ENCODE peak calls at places on chromosomes 11 and 22, in ten cellular contexts. One of them, this sample, is unnamed.

GRCh38 chr11:102760355-102761035 is 19.9 kb downstream of the MMP10 start:
- DNase-seq in fibroblast of pulmonary artery: peak; percentile 93
- DNase-seq in heart left ventricle: no peak
- DNase-seq in fibroblast of mammary gland: peak; percentile 97
- DNase-seq in uterus: no peak
- DNase-seq in PC-9: no peak
- DNase-seq in GM20000: no peak
- DNase-seq in GM12865: no peak
- DNase-seq in OCI-LY7: no peak
- DNase-seq in AG04450: peak; percentile 88
- DNase-seq in this sample: no peak

GRCh38 chr11:98734686-98735085 is 286.1 kb upstream of the CNTN5 start:
- DNase-seq in fibroblast of pulmonary artery: no peak
- DNase-seq in heart left ventricle: no peak
- DNase-seq in fibroblast of mammary gland: no peak
- DNase-seq in uterus: no peak
- DNase-seq in PC-9: no peak
- DNase-seq in GM20000: no peak
- DNase-seq in GM12865: no peak
- DNase-seq in OCI-LY7: no peak
- DNase-seq in AG04450: no peak
- DNase-seq in this sample: no peak

GRCh38 chr22:31269892-31270574 is 22.3 kb downstream of the PIK3IP1 start:
- DNase-seq in fibroblast of pulmonary artery: no peak
- DNase-seq in heart left ventricle: no peak
- DNase-seq in fibroblast of mammary gland: no peak
- DNase-seq in uterus: no peak
- DNase-seq in PC-9: no peak
- DNase-seq in GM20000: no peak
- DNase-seq in GM12865: no peak
- DNase-seq in OCI-LY7: no peak
- DNase-seq in AG04450: no peak
- DNase-seq in this sample: no peak

GRCh38 chr11:125091247-125091876 is 20.1 kb downstream of the TMEM218 start:
- DNase-seq in fibroblast of pulmonary artery: peak; percentile 85
- DNase-seq in heart left ventricle: peak; percentile 54
- DNase-seq in fibroblast of mammary gland: peak; percentile 67
- DNase-seq in uterus: no peak
- DNase-seq in PC-9: peak; percentile 36
- DNase-seq in GM20000: peak; percentile 56
- DNase-seq in GM12865: peak; percentile 42
- DNase-seq in OCI-LY7: peak; percentile 62
- DNase-seq in AG04450: peak; percentile 58
- DNase-seq in this sample: peak; percentile 19

GRCh38 chr11:71201231-71201630 is 51.1 kb downstream of the SHANK2 start:
- DNase-seq in fibroblast of pulmonary artery: no peak
- DNase-seq in heart left ventricle: no peak
- DNase-seq in fibroblast of mammary gland: no peak
- DNase-seq in uterus: no peak
- DNase-seq in PC-9: no peak
- DNase-seq in GM20000: no peak
- DNase-seq in GM12865: no peak
- DNase-seq in OCI-LY7: no peak
- DNase-seq in AG04450: no peak
- DNase-seq in this sample: no peak

GRCh38 chr22:36055376-36056310 is 27.0 kb upstream of the RBFOX2 start:
- DNase-seq in fibroblast of pulmonary artery: no peak
- DNase-seq in heart left ventricle: peak; percentile 40
- DNase-seq in fibroblast of mammary gland: peak; percentile 54
- DNase-seq in uterus: no peak
- DNase-seq in PC-9: no peak
- DNase-seq in GM20000: no peak
- DNase-seq in GM12865: no peak
- DNase-seq in OCI-LY7: no peak
- DNase-seq in AG04450: no peak
- DNase-seq in this sample: no peak

GRCh38 chr11:118009821-118010737 is 23.9 kb downstream of the IL10RA start:
- DNase-seq in fibroblast of pulmonary artery: no peak
- DNase-seq in heart left ventricle: no peak
- DNase-seq in fibroblast of mammary gland: no peak
- DNase-seq in uterus: no peak
- DNase-seq in PC-9: no peak
- DNase-seq in GM20000: no peak
- DNase-seq in GM12865: no peak
- DNase-seq in OCI-LY7: peak; percentile 77
- DNase-seq in AG04450: no peak
- DNase-seq in this sample: no peak

GRCh38 chr11:34468209-34468841 is 29.6 kb downstream of the CAT start:
- DNase-seq in fibroblast of pulmonary artery: peak; percentile 23
- DNase-seq in heart left ventricle: no peak
- DNase-seq in fibroblast of mammary gland: peak; percentile 46
- DNase-seq in uterus: no peak
- DNase-seq in PC-9: peak; percentile 55
- DNase-seq in GM20000: peak; percentile 40
- DNase-seq in GM12865: peak; percentile 68
- DNase-seq in OCI-LY7: peak; percentile 23
- DNase-seq in AG04450: no peak
- DNase-seq in this sample: peak; percentile 76

GRCh38 chr11:102306817-102307814 is 10.2 kb upstream of the BIRC3 start:
- DNase-seq in fibroblast of pulmonary artery: no peak
- DNase-seq in heart left ventricle: no peak
- DNase-seq in fibroblast of mammary gland: no peak
- DNase-seq in uterus: no peak
- DNase-seq in PC-9: no peak
- DNase-seq in GM20000: no peak
- DNase-seq in GM12865: no peak
- DNase-seq in OCI-LY7: peak; percentile 72
- DNase-seq in AG04450: no peak
- DNase-seq in this sample: peak; percentile 53

GRCh38 chr11:124075841-124076571 is 34.9 kb upstream of the OR10G7 start:
- DNase-seq in fibroblast of pulmonary artery: no peak
- DNase-seq in heart left ventricle: no peak
- DNase-seq in fibroblast of mammary gland: no peak
- DNase-seq in uterus: no peak
- DNase-seq in PC-9: no peak
- DNase-seq in GM20000: peak; percentile 27
- DNase-seq in GM12865: peak; percentile 52
- DNase-seq in OCI-LY7: no peak
- DNase-seq in AG04450: no peak
- DNase-seq in this sample: peak; percentile 32

GRCh38 chr22:27656970-27657369 is 144.6 kb downstream of the MN1 start:
- DNase-seq in fibroblast of pulmonary artery: no peak
- DNase-seq in heart left ventricle: no peak
- DNase-seq in fibroblast of mammary gland: no peak
- DNase-seq in uterus: no peak
- DNase-seq in PC-9: no peak
- DNase-seq in GM20000: no peak
- DNase-seq in GM12865: no peak
- DNase-seq in OCI-LY7: no peak
- DNase-seq in AG04450: no peak
- DNase-seq in this sample: no peak

GRCh38 chr11:68140496-68141246 is 19.5 kb upstream of the CHKA start:
- DNase-seq in fibroblast of pulmonary artery: no peak
- DNase-seq in heart left ventricle: no peak
- DNase-seq in fibroblast of mammary gland: no peak
- DNase-seq in uterus: no peak
- DNase-seq in PC-9: no peak
- DNase-seq in GM20000: no peak
- DNase-seq in GM12865: no peak
- DNase-seq in OCI-LY7: no peak
- DNase-seq in AG04450: no peak
- DNase-seq in this sample: no peak

GRCh38 chr11:96091476-96091875 is 167.6 kb upstream of the MTMR2 start:
- DNase-seq in fibroblast of pulmonary artery: no peak
- DNase-seq in heart left ventricle: no peak
- DNase-seq in fibroblast of mammary gland: no peak
- DNase-seq in uterus: no peak
- DNase-seq in PC-9: no peak
- DNase-seq in GM20000: no peak
- DNase-seq in GM12865: peak; percentile 52
- DNase-seq in OCI-LY7: peak; percentile 64
- DNase-seq in AG04450: no peak
- DNase-seq in this sample: peak; percentile 33

GRCh38 chr11:15276616-15277015 is 161.9 kb downstream of the INSC start:
- DNase-seq in fibroblast of pulmonary artery: peak; percentile 13
- DNase-seq in heart left ventricle: no peak
- DNase-seq in fibroblast of mammary gland: peak; percentile 7
- DNase-seq in uterus: no peak
- DNase-seq in PC-9: no peak
- DNase-seq in GM20000: peak; percentile 5
- DNase-seq in GM12865: peak; percentile 7
- DNase-seq in OCI-LY7: no peak
- DNase-seq in AG04450: no peak
- DNase-seq in this sample: no peak

GRCh38 chr11:129766858-129767604 is 48.6 kb upstream of the TMEM45B start:
- DNase-seq in fibroblast of pulmonary artery: peak; percentile 48
- DNase-seq in heart left ventricle: no peak
- DNase-seq in fibroblast of mammary gland: peak; percentile 21
- DNase-seq in uterus: no peak
- DNase-seq in PC-9: peak; percentile 31
- DNase-seq in GM20000: no peak
- DNase-seq in GM12865: peak; percentile 27
- DNase-seq in OCI-LY7: peak; percentile 52
- DNase-seq in AG04450: no peak
- DNase-seq in this sample: peak; percentile 33

GRCh38 chr22:22709719-22710445 is 65.5 kb downstream of the GGTLC2 start:
- DNase-seq in fibroblast of pulmonary artery: no peak
- DNase-seq in heart left ventricle: no peak
- DNase-seq in fibroblast of mammary gland: peak; percentile 48
- DNase-seq in uterus: no peak
- DNase-seq in PC-9: no peak
- DNase-seq in GM20000: no peak
- DNase-seq in GM12865: no peak
- DNase-seq in OCI-LY7: peak; percentile 45
- DNase-seq in AG04450: no peak
- DNase-seq in this sample: peak; percentile 45
- TF ChIP-seq CTCF in fibroblast of pulmonary artery: peak; percentile 32
- TF ChIP-seq CTCF in heart left ventricle: no peak
- TF ChIP-seq CTCF in fibroblast of mammary gland: peak; percentile 43
- TF ChIP-seq CTCF in uterus: no peak
- TF ChIP-seq CTCF in PC-9: peak; percentile 37
- TF ChIP-seq CTCF in GM20000: no peak
- TF ChIP-seq CTCF in GM12865: peak; percentile 4
- TF ChIP-seq CTCF in OCI-LY7: peak; percentile 73
- TF ChIP-seq CTCF in AG04450: no peak
- TF ChIP-seq CTCF in this sample: no peak

GRCh38 chr22:17171016-17171312 is 11.9 kb upstream of the HDHD5 start:
- DNase-seq in fibroblast of pulmonary artery: no peak
- DNase-seq in heart left ventricle: no peak
- DNase-seq in fibroblast of mammary gland: no peak
- DNase-seq in uterus: no peak
- DNase-seq in PC-9: no peak
- DNase-seq in GM20000: no peak
- DNase-seq in GM12865: no peak
- DNase-seq in OCI-LY7: no peak
- DNase-seq in AG04450: no peak
- DNase-seq in this sample: no peak
- TF ChIP-seq CTCF in fibroblast of pulmonary artery: peak; percentile 25
- TF ChIP-seq CTCF in heart left ventricle: no peak
- TF ChIP-seq CTCF in fibroblast of mammary gland: peak; percentile 27
- TF ChIP-seq CTCF in uterus: no peak
- TF ChIP-seq CTCF in PC-9: peak; percentile 10
- TF ChIP-seq CTCF in GM20000: no peak
- TF ChIP-seq CTCF in GM12865: no peak
- TF ChIP-seq CTCF in OCI-LY7: no peak
- TF ChIP-seq CTCF in AG04450: no peak
- TF ChIP-seq CTCF in this sample: no peak

GRCh38 chr11:63905179-63905578 is 11.8 kb downstream of the RCOR2 start:
- DNase-seq in fibroblast of pulmonary artery: no peak
- DNase-seq in heart left ventricle: no peak
- DNase-seq in fibroblast of mammary gland: no peak
- DNase-seq in uterus: no peak
- DNase-seq in PC-9: no peak
- DNase-seq in GM20000: no peak
- DNase-seq in GM12865: no peak
- DNase-seq in OCI-LY7: no peak
- DNase-seq in AG04450: no peak
- DNase-seq in this sample: no peak

GRCh38 chr11:63907063-63907462 is 9.9 kb downstream of the RCOR2 start:
- DNase-seq in fibroblast of pulmonary artery: no peak
- DNase-seq in heart left ventricle: no peak
- DNase-seq in fibroblast of mammary gland: no peak
- DNase-seq in uterus: no peak
- DNase-seq in PC-9: no peak
- DNase-seq in GM20000: peak; percentile 17
- DNase-seq in GM12865: no peak
- DNase-seq in OCI-LY7: no peak
- DNase-seq in AG04450: no peak
- DNase-seq in this sample: no peak

GRCh38 chr11:63906087-63906486 is 10.9 kb downstream of the RCOR2 start:
- DNase-seq in fibroblast of pulmonary artery: no peak
- DNase-seq in heart left ventricle: no peak
- DNase-seq in fibroblast of mammary gland: no peak
- DNase-seq in uterus: no peak
- DNase-seq in PC-9: no peak
- DNase-seq in GM20000: no peak
- DNase-seq in GM12865: no peak
- DNase-seq in OCI-LY7: no peak
- DNase-seq in AG04450: no peak
- DNase-seq in this sample: no peak

GRCh38 chr11:63907808-63908530 is 9.0 kb downstream of the RCOR2 start:
- DNase-seq in fibroblast of pulmonary artery: no peak
- DNase-seq in heart left ventricle: no peak
- DNase-seq in fibroblast of mammary gland: no peak
- DNase-seq in uterus: peak; percentile 53
- DNase-seq in PC-9: no peak
- DNase-seq in GM20000: peak; percentile 30
- DNase-seq in GM12865: no peak
- DNase-seq in OCI-LY7: no peak
- DNase-seq in AG04450: no peak
- DNase-seq in this sample: no peak

DNA sequence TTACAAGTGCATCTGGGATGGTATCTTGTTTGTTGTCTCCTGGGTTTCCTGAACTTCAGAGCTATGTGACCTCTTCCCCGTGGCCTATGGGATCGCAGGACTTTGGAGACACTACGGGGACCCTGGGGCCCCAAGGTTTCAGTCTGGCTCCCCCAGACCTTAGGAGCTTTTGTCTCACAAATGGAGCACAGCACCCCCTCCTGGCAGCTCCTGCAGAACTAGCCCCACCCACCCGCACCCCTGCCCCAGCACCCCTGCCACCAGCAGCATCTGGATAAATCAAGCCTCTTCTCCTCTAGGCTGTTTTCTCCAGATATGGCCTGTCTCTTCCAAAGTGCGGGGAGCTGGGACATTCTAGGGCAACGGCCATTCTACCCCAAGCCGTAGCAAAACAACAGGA is 10.4 kb downstream of the RCOR2 start:
- DNase-seq in fibroblast of pulmonary artery: peak; percentile 32
- DNase-seq in heart left ventricle: no peak
- DNase-seq in fibroblast of mammary gland: no peak
- DNase-seq in uterus: no peak
- DNase-seq in PC-9: no peak
- DNase-seq in GM20000: peak; percentile 70
- DNase-seq in GM12865: peak; percentile 47
- DNase-seq in OCI-LY7: peak; percentile 47
- DNase-seq in AG04450: no peak
- DNase-seq in this sample: peak; percentile 70
- TF ChIP-seq CTCF in fibroblast of pulmonary artery: peak; percentile 14
- TF ChIP-seq CTCF in heart left ventricle: peak; percentile 20
- TF ChIP-seq CTCF in fibroblast of mammary gland: no peak
- TF ChIP-seq CTCF in uterus: no peak
- TF ChIP-seq CTCF in PC-9: peak; percentile 37
- TF ChIP-seq CTCF in GM20000: no peak
- TF ChIP-seq CTCF in GM12865: peak; percentile 18
- TF ChIP-seq CTCF in OCI-LY7: peak; percentile 63
- TF ChIP-seq CTCF in AG04450: peak; percentile 20
- TF ChIP-seq CTCF in this sample: peak; percentile 59

GRCh38 chr11:127471662-127472061 is 471.1 kb upstream of the KIRREL3 start:
- DNase-seq in fibroblast of pulmonary artery: no peak
- DNase-seq in heart left ventricle: no peak
- DNase-seq in fibroblast of mammary gland: no peak
- DNase-seq in uterus: no peak
- DNase-seq in PC-9: no peak
- DNase-seq in GM20000: no peak
- DNase-seq in GM12865: no peak
- DNase-seq in OCI-LY7: no peak
- DNase-seq in AG04450: no peak
- DNase-seq in this sample: no peak
- TF ChIP-seq CTCF in fibroblast of pulmonary artery: no peak
- TF ChIP-seq CTCF in heart left ventricle: no peak
- TF ChIP-seq CTCF in fibroblast of mammary gland: no peak
- TF ChIP-seq CTCF in uterus: no peak
- TF ChIP-seq CTCF in PC-9: peak; percentile 39
- TF ChIP-seq CTCF in GM20000: no peak
- TF ChIP-seq CTCF in GM12865: peak; percentile 32
- TF ChIP-seq CTCF in OCI-LY7: peak; percentile 73
- TF ChIP-seq CTCF in AG04450: no peak
- TF ChIP-seq CTCF in this sample: no peak

This sample was measured in activated CD8-positive, alpha-beta T cell treated with anti-CD3 and anti-CD28 coated beads for 36 hours.